ENCODE peak calls at places on chromosomes 3 and 15, in ten cellular contexts. I is posterior vena cava; W is fibroblast of the aortic adventitia; S is IMR-90; N is stimulated activated CD4-positive, alpha-beta T cell treated with anti-CD3 and anti-CD28 coated beads, TNF-alpha, amount 100 ng/mL, for 4 hours; Y is COR-L47; F is fibroblast of lung; V is transverse colon; Q is putamen; D is CD4-positive, CD25-positive, alpha-beta regulatory T cell. C is an unnamed sample.

GRCh38 chr3:23540600-23540999 is 265.2 kb upstream of the UBE2E1 start:
- DNase-seq in I (no peak), W (no peak), S (no peak), N (no peak), Y (no peak), F (no peak), V (no peak), Q (no peak), D (no peak), C (no peak)

GRCh38 chr3:29286841-29287240 is 6.0 kb downstream of the RBMS3 start:
- DNase-seq in I (no peak), W (peak; percentile 78), S (peak; percentile 82), N (no peak), Y (no peak), F (peak; percentile 91), V (no peak), Q (no peak), D (no peak), C (no peak)

GRCh38 chr3:75101329-75102147 is 487.1 kb upstream of the CNTN3 start:
- DNase-seq in I (peak; percentile 53), W (no peak), S (no peak), N (no peak), Y (no peak), F (no peak), V (no peak), Q (no peak), D (no peak), C (no peak)

GRCh38 chr3:32780735-32781210 is 37.0 kb upstream of the TRIM71 start:
- DNase-seq in I (no peak), W (peak; percentile 25), S (peak; percentile 16), N (peak; percentile 6), Y (no peak), F (peak; percentile 43), V (peak; percentile 41), Q (no peak), D (no peak), C (peak; percentile 44)

GRCh38 chr3:11138371-11138770 is 15.9 kb upstream of the HRH1 start:
- DNase-seq in I (no peak), W (peak; percentile 16), S (no peak), N (no peak), Y (no peak), F (no peak), V (no peak), Q (no peak), D (no peak), C (no peak)

GRCh38 chr3:47057212-47057671 is 77.8 kb downstream of the NBEAL2 start:
- DNase-seq in I (no peak), W (peak; percentile 22), S (peak; percentile 31), N (no peak), Y (no peak), F (no peak), V (no peak), Q (no peak), D (peak; percentile 37), C (no peak)

GRCh38 chr15:40085225-40085624 is 23.5 kb downstream of the BMF start:
- DNase-seq in I (no peak), W (no peak), S (peak; percentile 57), N (no peak), Y (no peak), F (no peak), V (no peak), Q (no peak), D (no peak), C (no peak)

GRCh38 chr15:80906159-80906775 is 83.4 kb downstream of the MESD start:
- DNase-seq in I (peak; percentile 40), W (no peak), S (peak; percentile 67), N (no peak), Y (peak; percentile 95), F (peak; percentile 27), V (no peak), Q (no peak), D (no peak), C (no peak)

GRCh38 chr15:98751767-98752166 is 103.4 kb downstream of the IGF1R start:
- DNase-seq in I (no peak), W (no peak), S (no peak), N (no peak), Y (no peak), F (no peak), V (no peak), Q (no peak), D (no peak), C (no peak)

GRCh38 chr15:77576538-77576937 is 56.2 kb downstream of the LINGO1 start:
- DNase-seq in I (no peak), W (no peak), S (no peak), N (no peak), Y (no peak), F (no peak), V (no peak), Q (no peak), D (no peak), C (no peak)

C was measured in left lobe of liver.